ENCODE peak calls at places on chromosome 1, in seven cellular contexts. V is activated CD4-positive, alpha-beta memory T cell treated with anti-CD3 and anti-CD28 coated beads, Interleukin-2, amount 10 ng/mL, durations not matched to agents 7 days and 5 days; F is IMR-90; I is NCI-H1105; A is H9; K is NB4; X is NCI-H1930. T is an unnamed sample.

GRCh38 chr1:32774950-32775634 is 42.1 kb downstream of the YARS1 start:
- DNase-seq in A (no peak), I (no peak), F (peak), K (no peak), V (no peak), X (no peak), T (peak)

GRCh38 chr1:102434421-102434820 is 437.7 kb upstream of the OLFM3 start:
- DNase-seq in I (peak), A (peak), V (no peak), F (no peak), X (no peak), K (peak), T (peak)

GRCh38 chr1:55970711-55971110 is 608.7 kb downstream of the PLPP3 start:
- DNase-seq in I (no peak), X (no peak), V (no peak), K (no peak), F (peak), A (no peak), T (no peak)

GRCh38 chr1:202709276-202710041 is 795 bp downstream of the SYT2 start:
- DNase-seq in I (no peak), K (peak), V (no peak), A (peak), X (no peak), F (no peak), T (peak)

GRCh38 chr1:203796223-203796747 is 862 bp downstream of the ZBED6 start:
- DNase-seq in F (peak), X (no peak), V (peak), I (no peak), A (peak), K (peak), T (peak)

GRCh38 chr1:23403038-23403336 is 21.6 kb downstream of the TCEA3 start:
- DNase-seq in F (peak), A (no peak), I (no peak), K (peak), X (no peak), V (no peak), T (peak)

GRCh38 chr1:206684478-206685255 is at the start of gene MAPKAPK2:
- DNase-seq in A (peak), X (peak), F (peak), I (peak), V (peak), K (peak), T (peak)

GRCh38 chr1:32178380-32179192 is 889 bp upstream of the TXLNA start:
- DNase-seq in K (peak), A (no peak), F (no peak), X (no peak), I (no peak), V (no peak), T (no peak)

GRCh38 chr1:204574856-204575145 is 58.6 kb downstream of the MDM4 start:
- DNase-seq in I (no peak), K (no peak), F (peak), A (no peak), V (no peak), X (no peak), T (no peak)

GRCh38 chr1:223022641-223023473 is 120.2 kb downstream of the TLR5 start:
- DNase-seq in I (no peak), K (no peak), F (no peak), X (no peak), V (no peak), A (peak), T (peak)